ENCODE peak calls at places on chromosome 11, in seven cellular contexts. U is HCT116, N is HFF-Myc, H is left ventricle myocardium inferior, V is endothelial cell of umbilical vein, E is kidney epithelial cell, J is retinal pigment epithelial cell. L is an unnamed sample.
A peak's percentile ranks its signal among the peaks of the same experiment; 100 is the strongest.

GRCh38 chr11:109981028-109981636 is 112.1 kb upstream of the ZC3H12C start:
- DNase-seq in U (no peak), N (no peak), H (no peak), V (no peak), E (no peak), J (no peak), L (no peak)

GRCh38 chr11:19347911-19348310 is 107.2 kb upstream of the E2F8 start:
- DNase-seq in U (no peak), N (no peak), H (no peak), V (no peak), E (no peak), J (no peak), L (no peak)

GRCh38 chr11:65589444-65590239 is 6.0 kb downstream of the KCNK7 start:
- DNase-seq in U (no peak), N (no peak), H (no peak), V (no peak), E (no peak), J (no peak), L (no peak)

GRCh38 chr11:96162816-96163499 is 180.0 kb downstream of the MAML2 start:
- DNase-seq in U (no peak), N (no peak), H (no peak), V (peak; percentile 93), E (no peak), J (peak; percentile 95), L (no peak)

GRCh38 chr11:24324211-24324610 is 172.6 kb upstream of the LUZP2 start:
- DNase-seq in U (no peak), N (no peak), H (no peak), V (peak; percentile 55), E (peak; percentile 4), J (no peak), L (no peak)

GRCh38 chr11:19673924-19674390 is 38.7 kb upstream of the NAV2 start:
- DNase-seq in U (no peak), N (no peak), H (peak; percentile 83), V (peak; percentile 23), E (no peak), J (no peak), L (no peak)

GRCh38 chr11:71934213-71934612 is 5.4 kb downstream of the RNF121 start:
- DNase-seq in U (no peak), N (no peak), H (no peak), V (no peak), E (no peak), J (no peak), L (no peak)

GRCh38 chr11:79708319-79708928 is 267.6 kb upstream of the TENM4 start:
- DNase-seq in U (no peak), N (peak; percentile 36), H (no peak), V (no peak), E (no peak), J (peak; percentile 15), L (peak; percentile 26)

GRCh38 chr11:124920870-124921609 is 2.0 kb downstream of the HEPN1 start:
- DNase-seq in U (no peak), N (no peak), H (peak; percentile 81), V (peak; percentile 82), E (no peak), J (peak; percentile 30), L (no peak)

GRCh38 chr11:85961930-85962363 is 106.8 kb downstream of the CCDC83 start:
- DNase-seq in U (no peak), N (no peak), H (no peak), V (peak; percentile 75), E (peak; percentile 28), J (no peak), L (no peak)

GRCh38 chr11:21635359-21635758 is 557.5 kb upstream of the ANO5 start:
- DNase-seq in U (no peak), N (no peak), H (no peak), V (no peak), E (no peak), J (no peak), L (no peak)

GRCh38 chr11:119520400-119520799 is 97.4 kb upstream of the THY1 start:
- DNase-seq in U (no peak), N (no peak), H (no peak), V (no peak), E (no peak), J (no peak), L (no peak)

GRCh38 chr11:105357764-105358163 is 218.2 kb upstream of the CARD18 start:
- DNase-seq in U (no peak), N (no peak), H (no peak), V (no peak), E (no peak), J (peak; percentile 29), L (no peak)

GRCh38 chr11:86488553-86488952 is 113.9 kb downstream of the CCDC81 start:
- DNase-seq in U (no peak), N (no peak), H (no peak), V (no peak), E (no peak), J (no peak), L (no peak)

GRCh38 chr11:131689049-131689925 is 318.9 kb downstream of the NTM start:
- DNase-seq in U (no peak), N (no peak), H (no peak), V (no peak), E (no peak), J (no peak), L (no peak)

GRCh38 chr11:2166091-2166851 is 5.3 kb upstream of the INS start:
- DNase-seq in U (no peak), N (no peak), H (no peak), V (no peak), E (no peak), J (no peak), L (no peak)

GRCh38 chr11:72336163-72336562 is 92.2 kb upstream of the PHOX2A start:
- DNase-seq in U (no peak), N (no peak), H (no peak), V (no peak), E (no peak), J (no peak), L (no peak)

GRCh38 chr11:134410766-134411165 is 1.3 kb downstream of the B3GAT1 start:
- DNase-seq in U (no peak), N (no peak), H (no peak), V (no peak), E (no peak), J (no peak), L (no peak)

GRCh38 chr11:60960405-60960804 is 8.4 kb upstream of the SLC15A3 start:
- DNase-seq in U (no peak), N (no peak), H (no peak), V (no peak), E (no peak), J (no peak), L (no peak)

GRCh38 chr11:121323208-121323607 is 30.6 kb downstream of the SC5D start:
- DNase-seq in U (no peak), N (no peak), H (no peak), V (no peak), E (no peak), J (no peak), L (no peak)
- TF ChIP-seq CTCF in U (no peak), N (no peak), H (no peak), V (no peak), E (no peak), J (peak; percentile 40), L (peak; percentile 8)

GRCh38 chr11:117075186-117075585 is 23.0 kb downstream of the SIK3 start:
- DNase-seq in U (no peak), N (no peak), H (no peak), V (no peak), E (no peak), J (no peak), L (no peak)

GRCh38 chr11:117073539-117073938 is 24.7 kb downstream of the SIK3 start:
- DNase-seq in U (no peak), N (no peak), H (no peak), V (no peak), E (no peak), J (no peak), L (no peak)

GRCh38 chr11:117074122-117074521 is 24.1 kb downstream of the SIK3 start:
- DNase-seq in U (no peak), N (no peak), H (no peak), V (no peak), E (no peak), J (no peak), L (no peak)

GRCh38 chr11:117080370-117080769 is 17.9 kb downstream of the SIK3 start:
- DNase-seq in U (no peak), N (no peak), H (no peak), V (no peak), E (no peak), J (no peak), L (no peak)

DNA sequence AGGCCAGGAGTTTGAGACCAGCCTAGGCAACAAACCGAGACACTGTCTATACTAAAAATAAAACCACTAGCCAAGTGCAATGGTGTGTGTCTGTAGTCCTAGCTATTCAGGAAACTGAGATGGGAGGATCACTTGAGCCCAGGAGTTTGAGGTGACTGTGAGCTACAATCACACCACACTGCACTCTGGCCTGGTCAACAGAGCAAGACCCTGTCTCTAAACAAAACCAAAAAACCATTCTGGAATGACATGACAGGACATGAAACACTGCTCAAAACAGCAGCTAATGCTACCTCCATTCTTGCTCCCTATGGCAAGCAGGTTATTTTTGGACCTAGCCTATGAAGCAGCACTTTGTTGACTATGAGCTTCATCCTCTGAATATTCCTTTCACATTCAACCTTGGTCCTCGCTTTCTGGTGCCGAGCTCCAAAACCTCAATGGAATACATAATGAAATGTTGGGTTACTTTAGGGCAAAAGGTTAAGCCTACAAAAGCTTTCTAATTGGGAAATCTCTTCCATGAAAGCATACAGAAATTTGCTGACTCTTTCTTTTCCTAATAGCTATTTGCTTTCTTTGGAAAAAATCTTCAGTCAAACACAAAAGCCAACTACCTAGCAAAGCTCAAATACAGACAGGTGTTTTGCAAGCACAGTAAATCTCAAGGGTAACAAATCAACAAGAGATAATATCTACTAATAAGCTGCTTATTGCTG is 21.1 kb downstream of the SIK3 start:
- DNase-seq in U (no peak), N (no peak), H (no peak), V (no peak), E (no peak), J (no peak), L (no peak)
- H3K4me3 ChIP-seq in U (no peak overlapping the region), N (no peak overlapping the region), H (no peak overlapping the region), V (no peak overlapping the region), E (no peak overlapping the region), J (no peak overlapping the region), L (no peak overlapping the region)

DNA sequence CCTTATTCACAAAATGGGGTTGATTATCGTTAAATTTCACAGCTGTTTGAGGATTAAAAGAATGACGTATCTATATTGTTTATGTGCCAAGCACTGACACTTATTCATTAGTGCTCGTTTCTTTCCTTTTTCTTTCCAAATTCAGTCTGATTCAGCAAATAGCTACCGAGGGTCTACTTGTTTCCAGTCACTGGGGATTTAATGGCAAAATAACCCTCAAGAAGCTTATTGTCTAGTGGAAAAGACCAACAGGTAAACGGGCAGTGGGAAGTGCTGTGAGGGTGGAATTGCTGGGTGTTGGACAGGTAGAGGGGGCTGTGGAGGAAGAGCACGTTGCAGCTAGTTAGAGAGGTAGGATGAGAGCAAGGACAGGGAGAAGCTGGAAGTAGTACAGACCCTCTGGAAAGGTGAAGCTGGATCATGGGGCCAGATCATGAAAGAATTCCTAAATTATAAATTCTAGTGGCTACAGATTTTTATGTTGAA is 48.3 kb upstream of the BIRC3 start:
- DNase-seq in U (no peak), N (no peak), H (no peak), V (no peak), E (no peak), J (no peak), L (no peak)
- TF ChIP-seq CTCF in U (peak; percentile 4), N (no peak), H (no peak), V (no peak), E (no peak), J (no peak), L (no peak)

DNA sequence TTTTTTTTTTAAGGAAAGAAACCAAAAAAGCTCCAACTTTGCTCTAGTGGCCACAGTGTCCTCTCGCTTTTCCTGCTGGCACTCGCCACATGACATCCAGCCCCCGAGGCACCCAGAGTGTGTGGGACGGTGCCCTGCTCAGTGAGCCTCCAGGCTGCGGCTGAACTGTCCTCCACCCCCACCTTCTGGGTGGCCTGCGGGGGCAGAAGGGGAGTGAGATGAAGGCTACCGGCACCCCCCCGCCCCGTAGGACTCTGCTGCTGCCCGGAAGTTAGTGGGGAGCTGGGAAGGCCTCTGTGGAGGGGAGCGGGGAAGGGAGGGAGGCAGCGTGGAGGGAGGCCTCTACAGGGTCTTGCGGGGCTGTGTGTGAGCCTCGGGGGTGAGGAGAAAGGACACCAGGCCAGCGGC is 264.4 kb downstream of the CTTN start:
- DNase-seq in U (no peak), N (no peak), H (no peak), V (no peak), E (no peak), J (no peak), L (no peak)
- H3K4me3 ChIP-seq in U (no peak overlapping the region), N (no peak overlapping the region), H (peak overlapping the region; percentile 56), V (no peak overlapping the region), E (no peak overlapping the region), J (no peak overlapping the region), L (no peak overlapping the region)

L was measured in epithelial cell of proximal tubule.